ENCODE peak calls at places on chromosomes 16 and 17, in nine cellular contexts. One of them, this sample, is unnamed.

GRCh38 chr17:32006957-32007462 is at the start of gene LRRC37B:
- DNase-seq in bronchial epithelial cell: peak
- DNase-seq in pancreas: peak
- DNase-seq in cardiac fibroblast: peak
- DNase-seq in sigmoid colon: peak
- DNase-seq in suprapubic skin: peak
- DNase-seq in astrocyte of the spinal cord: peak
- DNase-seq in thoracic aorta: peak
- DNase-seq in fibroblast of the aortic adventitia: peak
- DNase-seq in this sample: peak

GRCh38 chr16:87895641-87896141 is 26.4 kb upstream of the SLC7A5 start:
- DNase-seq in bronchial epithelial cell: no peak
- DNase-seq in pancreas: no peak
- DNase-seq in cardiac fibroblast: peak
- DNase-seq in sigmoid colon: no peak
- DNase-seq in suprapubic skin: no peak
- DNase-seq in astrocyte of the spinal cord: peak
- DNase-seq in thoracic aorta: no peak
- DNase-seq in fibroblast of the aortic adventitia: no peak
- DNase-seq in this sample: peak

GRCh38 chr17:57866723-57867122 is 16.9 kb upstream of the MRPS23 start:
- DNase-seq in bronchial epithelial cell: no peak
- DNase-seq in pancreas: no peak
- DNase-seq in cardiac fibroblast: no peak
- DNase-seq in sigmoid colon: no peak
- DNase-seq in suprapubic skin: no peak
- DNase-seq in astrocyte of the spinal cord: no peak
- DNase-seq in thoracic aorta: no peak
- DNase-seq in fibroblast of the aortic adventitia: no peak
- DNase-seq in this sample: no peak

GRCh38 chr16:88510091-88510719 is 57.1 kb downstream of the ZFPM1 start:
- DNase-seq in bronchial epithelial cell: peak
- DNase-seq in pancreas: no peak
- DNase-seq in cardiac fibroblast: no peak
- DNase-seq in sigmoid colon: no peak
- DNase-seq in suprapubic skin: no peak
- DNase-seq in astrocyte of the spinal cord: no peak
- DNase-seq in thoracic aorta: no peak
- DNase-seq in fibroblast of the aortic adventitia: no peak
- DNase-seq in this sample: no peak

GRCh38 chr17:321386-321941 is 31.1 kb downstream of the RPH3AL start:
- DNase-seq in bronchial epithelial cell: no peak
- DNase-seq in pancreas: peak
- DNase-seq in cardiac fibroblast: no peak
- DNase-seq in sigmoid colon: no peak
- DNase-seq in suprapubic skin: no peak
- DNase-seq in astrocyte of the spinal cord: no peak
- DNase-seq in thoracic aorta: no peak
- DNase-seq in fibroblast of the aortic adventitia: no peak
- DNase-seq in this sample: no peak

GRCh38 chr17:31459716-31460115 is 68.2 kb downstream of the RAB11FIP4 start:
- DNase-seq in bronchial epithelial cell: no peak
- DNase-seq in pancreas: no peak
- DNase-seq in cardiac fibroblast: no peak
- DNase-seq in sigmoid colon: no peak
- DNase-seq in suprapubic skin: no peak
- DNase-seq in astrocyte of the spinal cord: no peak
- DNase-seq in thoracic aorta: no peak
- DNase-seq in fibroblast of the aortic adventitia: no peak
- DNase-seq in this sample: no peak

GRCh38 chr17:83119987-83120864 is 40.8 kb downstream of the METRNL start:
- DNase-seq in bronchial epithelial cell: no peak
- DNase-seq in pancreas: no peak
- DNase-seq in cardiac fibroblast: no peak
- DNase-seq in sigmoid colon: no peak
- DNase-seq in suprapubic skin: no peak
- DNase-seq in astrocyte of the spinal cord: no peak
- DNase-seq in thoracic aorta: no peak
- DNase-seq in fibroblast of the aortic adventitia: no peak
- DNase-seq in this sample: peak

GRCh38 chr17:80264048-80264792 is 3.6 kb downstream of the RNF213 start:
- DNase-seq in bronchial epithelial cell: no peak
- DNase-seq in pancreas: peak
- DNase-seq in cardiac fibroblast: no peak
- DNase-seq in sigmoid colon: no peak
- DNase-seq in suprapubic skin: no peak
- DNase-seq in astrocyte of the spinal cord: no peak
- DNase-seq in thoracic aorta: no peak
- DNase-seq in fibroblast of the aortic adventitia: no peak
- DNase-seq in this sample: peak

GRCh38 chr17:42421479-42422332 is 1.4 kb downstream of the CAVIN1 start:
- DNase-seq in bronchial epithelial cell: peak
- DNase-seq in pancreas: peak
- DNase-seq in cardiac fibroblast: peak
- DNase-seq in sigmoid colon: peak
- DNase-seq in suprapubic skin: peak
- DNase-seq in astrocyte of the spinal cord: peak
- DNase-seq in thoracic aorta: no peak
- DNase-seq in fibroblast of the aortic adventitia: peak
- DNase-seq in this sample: peak

GRCh38 chr16:84184775-84185174 is 2.1 kb downstream of the TAF1C start:
- DNase-seq in bronchial epithelial cell: no peak
- DNase-seq in pancreas: no peak
- DNase-seq in cardiac fibroblast: no peak
- DNase-seq in sigmoid colon: no peak
- DNase-seq in suprapubic skin: no peak
- DNase-seq in astrocyte of the spinal cord: no peak
- DNase-seq in thoracic aorta: no peak
- DNase-seq in fibroblast of the aortic adventitia: no peak
- DNase-seq in this sample: no peak

GRCh38 chr17:59561042-59561441 is 4.4 kb upstream of the DHX40 start:
- DNase-seq in bronchial epithelial cell: peak
- DNase-seq in pancreas: no peak
- DNase-seq in cardiac fibroblast: peak
- DNase-seq in sigmoid colon: no peak
- DNase-seq in suprapubic skin: no peak
- DNase-seq in astrocyte of the spinal cord: no peak
- DNase-seq in thoracic aorta: no peak
- DNase-seq in fibroblast of the aortic adventitia: peak
- DNase-seq in this sample: peak

DNA sequence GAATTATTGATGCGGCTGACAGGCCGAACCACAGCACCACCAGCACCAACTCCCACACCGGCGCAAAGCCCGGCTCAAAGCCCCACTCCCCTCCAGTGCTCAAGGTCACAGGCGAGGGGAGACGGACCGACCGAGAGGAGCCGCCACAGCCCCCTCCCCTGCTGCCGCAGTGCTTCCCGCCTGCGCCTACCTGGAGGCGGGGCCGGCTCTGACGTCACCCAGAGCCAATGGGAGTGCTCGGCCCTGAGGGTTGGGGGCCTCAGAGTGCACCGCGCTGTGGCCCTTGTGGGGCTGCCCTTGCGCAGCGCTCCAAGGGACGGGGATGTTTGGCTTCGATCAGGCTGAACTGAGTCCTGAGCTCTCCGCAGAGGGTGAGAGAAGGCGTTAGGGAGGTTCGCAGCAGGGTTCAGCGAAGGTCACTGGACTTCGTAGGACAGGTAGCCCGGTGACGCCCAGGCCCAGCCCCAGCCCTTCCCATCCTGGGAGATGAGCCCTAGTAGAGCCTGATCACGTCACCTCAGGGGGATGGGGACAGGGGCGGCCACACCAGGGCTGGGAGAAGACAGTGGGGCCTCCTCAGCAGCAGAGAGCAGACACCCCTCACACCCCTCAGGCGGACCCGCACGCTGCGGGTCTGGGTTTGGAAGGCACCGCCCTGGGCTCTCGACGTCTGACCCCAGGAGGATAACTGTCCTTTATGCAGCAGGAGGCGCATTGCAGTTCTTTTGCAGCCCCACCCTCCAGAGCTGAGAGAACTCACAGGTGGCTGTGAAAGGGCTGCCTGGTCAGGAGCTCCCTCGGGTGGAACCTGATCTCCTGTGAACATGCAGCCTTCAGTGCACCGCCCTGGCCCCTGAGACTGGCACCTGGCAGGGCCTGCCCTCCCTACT is 1.5 kb downstream of the NDRG4 start:
- DNase-seq in bronchial epithelial cell: no peak
- DNase-seq in pancreas: peak
- DNase-seq in cardiac fibroblast: no peak
- DNase-seq in sigmoid colon: peak
- DNase-seq in suprapubic skin: peak
- DNase-seq in astrocyte of the spinal cord: no peak
- DNase-seq in thoracic aorta: no peak
- DNase-seq in fibroblast of the aortic adventitia: no peak
- DNase-seq in this sample: peak
- TF ChIP-seq CTCF in bronchial epithelial cell: no peak
- TF ChIP-seq CTCF in pancreas: no peak
- TF ChIP-seq CTCF in cardiac fibroblast: no peak
- TF ChIP-seq CTCF in sigmoid colon: no peak
- TF ChIP-seq CTCF in suprapubic skin: no peak
- TF ChIP-seq CTCF in astrocyte of the spinal cord: no peak
- TF ChIP-seq CTCF in thoracic aorta: no peak
- TF ChIP-seq CTCF in fibroblast of the aortic adventitia: no peak
- TF ChIP-seq CTCF in this sample: no peak

GRCh38 chr17:7324438-7324779 is 4.7 kb downstream of the NEURL4 start:
- DNase-seq in bronchial epithelial cell: no peak
- DNase-seq in pancreas: no peak
- DNase-seq in cardiac fibroblast: no peak
- DNase-seq in sigmoid colon: no peak
- DNase-seq in suprapubic skin: no peak
- DNase-seq in astrocyte of the spinal cord: no peak
- DNase-seq in thoracic aorta: no peak
- DNase-seq in fibroblast of the aortic adventitia: no peak
- DNase-seq in this sample: no peak

GRCh38 chr17:7327501-7327900 is 1.6 kb downstream of the NEURL4 start:
- DNase-seq in bronchial epithelial cell: no peak
- DNase-seq in pancreas: peak
- DNase-seq in cardiac fibroblast: no peak
- DNase-seq in sigmoid colon: no peak
- DNase-seq in suprapubic skin: peak
- DNase-seq in astrocyte of the spinal cord: no peak
- DNase-seq in thoracic aorta: no peak
- DNase-seq in fibroblast of the aortic adventitia: no peak
- DNase-seq in this sample: no peak

GRCh38 chr17:7327056-7327455 is 2.1 kb downstream of the NEURL4 start:
- DNase-seq in bronchial epithelial cell: no peak
- DNase-seq in pancreas: peak
- DNase-seq in cardiac fibroblast: no peak
- DNase-seq in sigmoid colon: no peak
- DNase-seq in suprapubic skin: no peak
- DNase-seq in astrocyte of the spinal cord: no peak
- DNase-seq in thoracic aorta: no peak
- DNase-seq in fibroblast of the aortic adventitia: no peak
- DNase-seq in this sample: no peak

GRCh38 chr17:7325031-7325528 is 4.1 kb downstream of the NEURL4 start:
- DNase-seq in bronchial epithelial cell: no peak
- DNase-seq in pancreas: peak
- DNase-seq in cardiac fibroblast: no peak
- DNase-seq in sigmoid colon: no peak
- DNase-seq in suprapubic skin: no peak
- DNase-seq in astrocyte of the spinal cord: no peak
- DNase-seq in thoracic aorta: no peak
- DNase-seq in fibroblast of the aortic adventitia: no peak
- DNase-seq in this sample: no peak

DNA sequence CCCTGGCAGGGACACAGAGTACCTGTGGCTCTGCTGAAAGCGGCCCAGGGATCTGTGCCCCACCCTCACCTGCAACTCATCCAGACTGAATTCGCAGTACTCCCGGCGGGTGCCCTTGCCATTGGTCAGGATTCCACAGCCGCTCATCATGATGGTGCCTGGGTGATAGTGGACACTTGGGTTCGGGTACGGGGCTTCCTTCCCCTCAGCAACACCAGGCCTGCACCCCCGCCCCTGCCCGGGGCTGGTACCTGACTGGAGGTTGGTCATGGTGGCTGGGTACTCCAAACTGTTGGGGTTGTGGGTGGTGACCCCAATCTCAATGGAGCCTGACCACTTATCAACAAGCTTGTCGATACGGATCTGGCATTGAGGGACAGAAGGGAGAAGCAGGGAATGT is 2.9 kb downstream of the NEURL4 start:
- DNase-seq in bronchial epithelial cell: no peak
- DNase-seq in pancreas: peak
- DNase-seq in cardiac fibroblast: no peak
- DNase-seq in sigmoid colon: no peak
- DNase-seq in suprapubic skin: no peak
- DNase-seq in astrocyte of the spinal cord: no peak
- DNase-seq in thoracic aorta: no peak
- DNase-seq in fibroblast of the aortic adventitia: no peak
- DNase-seq in this sample: no peak
- TF ChIP-seq CTCF in bronchial epithelial cell: no peak
- TF ChIP-seq CTCF in pancreas: no peak
- TF ChIP-seq CTCF in cardiac fibroblast: no peak
- TF ChIP-seq CTCF in sigmoid colon: no peak
- TF ChIP-seq CTCF in suprapubic skin: no peak
- TF ChIP-seq CTCF in astrocyte of the spinal cord: no peak
- TF ChIP-seq CTCF in thoracic aorta: no peak
- TF ChIP-seq CTCF in fibroblast of the aortic adventitia: no peak
- TF ChIP-seq CTCF in this sample: no peak

GRCh38 chr17:65554568-65555223 is 6.8 kb downstream of the AXIN2 start:
- DNase-seq in bronchial epithelial cell: no peak
- DNase-seq in pancreas: no peak
- DNase-seq in cardiac fibroblast: no peak
- DNase-seq in sigmoid colon: peak
- DNase-seq in suprapubic skin: no peak
- DNase-seq in astrocyte of the spinal cord: peak
- DNase-seq in thoracic aorta: no peak
- DNase-seq in fibroblast of the aortic adventitia: peak
- DNase-seq in this sample: no peak
- TF ChIP-seq CTCF in bronchial epithelial cell: peak
- TF ChIP-seq CTCF in pancreas: no peak
- TF ChIP-seq CTCF in cardiac fibroblast: peak
- TF ChIP-seq CTCF in sigmoid colon: peak
- TF ChIP-seq CTCF in suprapubic skin: no peak
- TF ChIP-seq CTCF in astrocyte of the spinal cord: peak
- TF ChIP-seq CTCF in thoracic aorta: no peak
- TF ChIP-seq CTCF in fibroblast of the aortic adventitia: peak
- TF ChIP-seq CTCF in this sample: no peak

DNA sequence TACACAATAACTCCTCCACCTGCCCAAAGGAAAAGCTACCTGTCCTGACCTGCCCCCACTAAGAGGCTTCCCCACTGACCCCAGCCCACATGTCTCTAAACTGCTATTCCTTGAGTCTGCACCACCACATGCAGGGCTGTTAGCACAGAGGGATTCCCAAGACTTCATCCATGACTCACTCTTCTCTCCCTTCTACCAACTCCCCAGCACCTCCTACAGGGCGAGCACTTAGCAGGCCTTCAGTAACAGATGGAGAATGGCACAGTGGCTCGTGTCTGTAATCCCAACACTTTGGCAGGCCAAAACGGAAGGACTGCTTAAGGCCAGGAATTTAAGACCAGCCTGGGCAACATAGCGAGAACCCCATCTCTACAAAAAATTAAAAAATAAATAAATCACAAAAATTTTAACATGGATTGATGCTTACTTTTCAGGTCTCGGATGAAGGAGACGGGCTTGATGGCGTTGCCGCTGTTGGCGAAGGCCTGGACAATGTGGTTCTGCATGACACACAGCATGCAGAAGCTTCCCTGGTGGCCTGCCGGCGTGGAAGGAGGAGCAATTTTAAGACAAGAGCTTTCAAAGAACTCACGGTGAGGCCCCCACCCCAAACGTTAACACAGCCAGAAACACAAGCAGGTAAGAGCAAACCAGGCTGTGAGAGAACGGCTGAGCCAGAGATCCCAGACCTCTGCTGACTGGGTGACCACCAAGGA is 12.0 kb downstream of the USP36 start:
- DNase-seq in bronchial epithelial cell: peak
- DNase-seq in pancreas: no peak
- DNase-seq in cardiac fibroblast: peak
- DNase-seq in sigmoid colon: peak
- DNase-seq in suprapubic skin: no peak
- DNase-seq in astrocyte of the spinal cord: peak
- DNase-seq in thoracic aorta: no peak
- DNase-seq in fibroblast of the aortic adventitia: peak
- DNase-seq in this sample: peak
- TF ChIP-seq CTCF in bronchial epithelial cell: peak
- TF ChIP-seq CTCF in pancreas: no peak
- TF ChIP-seq CTCF in cardiac fibroblast: peak
- TF ChIP-seq CTCF in sigmoid colon: no peak
- TF ChIP-seq CTCF in suprapubic skin: peak
- TF ChIP-seq CTCF in astrocyte of the spinal cord: peak
- TF ChIP-seq CTCF in thoracic aorta: no peak
- TF ChIP-seq CTCF in fibroblast of the aortic adventitia: peak
- TF ChIP-seq CTCF in this sample: no peak